ENCODE peak calls at places on chromosomes 1 and 21, in five cellular contexts. One of them, this sample, is unnamed.
A peak's percentile ranks its signal among the peaks of the same experiment; 100 is the strongest.

GRCh38 chr21:16305686-16306085 is 575.9 kb downstream of the USP25 start:
- DNase-seq in activated T-cell treated with anti-CD3 and anti-CD28 coated beads for 1 hour: no peak
- DNase-seq in CD8-positive, alpha-beta memory T cell: no peak
- DNase-seq in cardiac muscle cell: peak; percentile 44
- DNase-seq in ascending aorta: no peak
- DNase-seq in this sample: peak; percentile 28

GRCh38 chr1:222465211-222466041 is 82.5 kb downstream of the HHIPL2 start:
- DNase-seq in ascending aorta: peak; percentile 82
- DNase-seq in CD8-positive, alpha-beta memory T cell: peak; percentile 81
- DNase-seq in activated T-cell treated with anti-CD3 and anti-CD28 coated beads for 1 hour: peak; percentile 59
- DNase-seq in cardiac muscle cell: peak; percentile 99
- DNase-seq in this sample: peak; percentile 92

GRCh38 chr1:38261574-38261973 is 215.0 kb upstream of the POU3F1 start:
- DNase-seq in activated T-cell treated with anti-CD3 and anti-CD28 coated beads for 1 hour: no peak
- DNase-seq in cardiac muscle cell: no peak
- DNase-seq in ascending aorta: no peak
- DNase-seq in CD8-positive, alpha-beta memory T cell: no peak
- DNase-seq in this sample: no peak

GRCh38 chr1:10717296-10718082 is 79.0 kb downstream of the CASZ1 start:
- DNase-seq in ascending aorta: no peak
- DNase-seq in activated T-cell treated with anti-CD3 and anti-CD28 coated beads for 1 hour: no peak
- DNase-seq in CD8-positive, alpha-beta memory T cell: no peak
- DNase-seq in cardiac muscle cell: no peak
- DNase-seq in this sample: no peak

GRCh38 chr1:93728480-93729131 is 47.0 kb upstream of the BCAR3 start:
- DNase-seq in ascending aorta: no peak
- DNase-seq in cardiac muscle cell: no peak
- DNase-seq in CD8-positive, alpha-beta memory T cell: no peak
- DNase-seq in activated T-cell treated with anti-CD3 and anti-CD28 coated beads for 1 hour: no peak
- DNase-seq in this sample: no peak

GRCh38 chr1:90045853-90046563 is 51.1 kb downstream of the ZNF326 start:
- DNase-seq in cardiac muscle cell: peak; percentile 29
- DNase-seq in CD8-positive, alpha-beta memory T cell: no peak
- DNase-seq in ascending aorta: no peak
- DNase-seq in activated T-cell treated with anti-CD3 and anti-CD28 coated beads for 1 hour: no peak
- DNase-seq in this sample: peak; percentile 33

GRCh38 chr1:72282690-72283203 is 408 bp upstream of the NEGR1 start:
- DNase-seq in cardiac muscle cell: peak; percentile 97
- DNase-seq in CD8-positive, alpha-beta memory T cell: peak; percentile 64
- DNase-seq in ascending aorta: peak; percentile 49
- DNase-seq in activated T-cell treated with anti-CD3 and anti-CD28 coated beads for 1 hour: peak; percentile 29
- DNase-seq in this sample: peak; percentile 69

GRCh38 chr1:90826834-90827233 is 109.7 kb upstream of the BARHL2 start:
- DNase-seq in cardiac muscle cell: no peak
- DNase-seq in activated T-cell treated with anti-CD3 and anti-CD28 coated beads for 1 hour: no peak
- DNase-seq in ascending aorta: no peak
- DNase-seq in CD8-positive, alpha-beta memory T cell: no peak
- DNase-seq in this sample: no peak

GRCh38 chr1:31227891-31228290 is 11.8 kb downstream of the NKAIN1 start:
- DNase-seq in activated T-cell treated with anti-CD3 and anti-CD28 coated beads for 1 hour: no peak
- DNase-seq in ascending aorta: no peak
- DNase-seq in CD8-positive, alpha-beta memory T cell: no peak
- DNase-seq in cardiac muscle cell: no peak
- DNase-seq in this sample: peak; percentile 20

GRCh38 chr1:20361805-20362381 is 71.2 kb downstream of the VWA5B1 start:
- DNase-seq in CD8-positive, alpha-beta memory T cell: peak; percentile 3
- DNase-seq in ascending aorta: no peak
- DNase-seq in activated T-cell treated with anti-CD3 and anti-CD28 coated beads for 1 hour: peak; percentile 14
- DNase-seq in cardiac muscle cell: peak; percentile 58
- DNase-seq in this sample: peak; percentile 81

GRCh38 chr1:150765229-150765976 is at the start of gene CTSS:
- DNase-seq in ascending aorta: no peak
- DNase-seq in cardiac muscle cell: no peak
- DNase-seq in CD8-positive, alpha-beta memory T cell: peak; percentile 46
- DNase-seq in activated T-cell treated with anti-CD3 and anti-CD28 coated beads for 1 hour: no peak
- DNase-seq in this sample: no peak